ENCODE peak calls at places on chromosome 18, in seven cellular contexts. B is GM03348, X is AG09319, K is AG20443, T is AG09309, M is left cardiac atrium, V is G401. O is an unnamed sample.

GRCh38 chr18:47260138-47260923 is 8.9 kb upstream of the SKOR2 start:
- DNase-seq in B (peak), X (no peak), K (peak), T (no peak), M (peak), V (no peak), O (no peak)

GRCh38 chr18:9032519-9032918 is 70.0 kb upstream of the NDUFV2 start:
- DNase-seq in B (no peak), X (no peak), K (no peak), T (no peak), M (no peak), V (no peak), O (no peak)

GRCh38 chr18:12843420-12844346 is 40.4 kb downstream of the PTPN2 start:
- DNase-seq in B (no peak), X (no peak), K (no peak), T (no peak), M (no peak), V (no peak), O (no peak)

GRCh38 chr18:35110554-35111058 is 69.4 kb downstream of the MAPRE2 start:
- DNase-seq in B (no peak), X (no peak), K (no peak), T (no peak), M (no peak), V (no peak), O (no peak)

GRCh38 chr18:62606106-62606505 is 83.3 kb downstream of the ZCCHC2 start:
- DNase-seq in B (peak), X (no peak), K (peak), T (no peak), M (no peak), V (no peak), O (no peak)

GRCh38 chr18:75624836-75625235 is 197.3 kb upstream of the SMIM21 start:
- DNase-seq in B (no peak), X (no peak), K (no peak), T (no peak), M (no peak), V (no peak), O (no peak)

GRCh38 chr18:6920099-6920955 is 190.8 kb downstream of the ARHGAP28 start:
- DNase-seq in B (peak), X (peak), K (peak), T (peak), M (no peak), V (peak), O (peak)

GRCh38 chr18:32276896-32277295 is 87.1 kb downstream of the MEP1B start:
- DNase-seq in B (no peak), X (no peak), K (no peak), T (no peak), M (no peak), V (no peak), O (no peak)

GRCh38 chr18:49994410-49994809 is 181.1 kb upstream of the ACAA2 start:
- DNase-seq in B (no peak), X (no peak), K (no peak), T (no peak), M (no peak), V (no peak), O (no peak)

GRCh38 chr18:9898792-9899549 is 13.2 kb downstream of the TXNDC2 start:
- DNase-seq in B (peak), X (no peak), K (peak), T (no peak), M (no peak), V (no peak), O (no peak)

GRCh38 chr18:74533666-74534065 is 634 bp upstream of the CNDP1 start:
- DNase-seq in B (no peak), X (no peak), K (no peak), T (no peak), M (no peak), V (no peak), O (no peak)

GRCh38 chr18:10072659-10073309 is 159.0 kb downstream of the VAPA start:
- DNase-seq in B (peak), X (no peak), K (peak), T (peak), M (no peak), V (no peak), O (no peak)

GRCh38 chr18:74311000-74311399 is 4.6 kb upstream of the C18orf63 start:
- DNase-seq in B (no peak), X (no peak), K (no peak), T (no peak), M (no peak), V (no peak), O (no peak)

GRCh38 chr18:79603321-79604204 is 76.0 kb upstream of the CTDP1 start:
- DNase-seq in B (no peak), X (no peak), K (no peak), T (no peak), M (peak), V (no peak), O (no peak)

GRCh38 chr18:864872-865273 is 39.8 kb upstream of the ADCYAP1 start:
- DNase-seq in B (peak), X (peak), K (peak), T (peak), M (peak), V (peak), O (peak)

GRCh38 chr18:63157293-63158011 is 162.1 kb downstream of the BCL2 start:
- DNase-seq in B (no peak), X (no peak), K (no peak), T (no peak), M (no peak), V (no peak), O (no peak)

GRCh38 chr18:35912332-35912731 is 60.1 kb upstream of the RMP24 start:
- DNase-seq in B (no peak), X (no peak), K (no peak), T (no peak), M (no peak), V (no peak), O (no peak)

GRCh38 chr18:50775207-50775606 is 44.6 kb downstream of the MRO start:
- DNase-seq in B (no peak), X (no peak), K (no peak), T (no peak), M (no peak), V (no peak), O (no peak)

GRCh38 chr18:56068701-56069100 is 480.7 kb upstream of the TCF4 start:
- DNase-seq in B (no peak), X (no peak), K (no peak), T (no peak), M (no peak), V (no peak), O (no peak)

GRCh38 chr18:55506074-55506473 is 81.9 kb downstream of the TCF4 start:
- DNase-seq in B (no peak), X (no peak), K (no peak), T (no peak), M (no peak), V (no peak), O (no peak)

GRCh38 chr18:63320690-63321265 is 1.2 kb upstream of the BCL2 start:
- DNase-seq in B (no peak), X (no peak), K (no peak), T (no peak), M (peak), V (peak), O (no peak)

GRCh38 chr18:9419956-9420631 is 55.2 kb upstream of the RALBP1 start:
- DNase-seq in B (peak), X (no peak), K (peak), T (no peak), M (no peak), V (no peak), O (no peak)

GRCh38 chr18:21230436-21230835 is 11.6 kb upstream of the GREB1L start:
- DNase-seq in B (no peak), X (no peak), K (peak), T (no peak), M (no peak), V (no peak), O (no peak)

GRCh38 chr18:3653859-3654441 is 204.0 kb downstream of the TGIF1 start:
- DNase-seq in B (no peak), X (no peak), K (no peak), T (no peak), M (no peak), V (peak), O (no peak)

GRCh38 chr18:77702686-77703085 is 453.0 kb downstream of the GALR1 start:
- DNase-seq in B (no peak), X (no peak), K (no peak), T (no peak), M (no peak), V (peak), O (peak)

GRCh38 chr18:2846241-2846637 is 567 bp upstream of the EMILIN2 start:
- DNase-seq in B (peak), X (no peak), K (peak), T (no peak), M (peak), V (no peak), O (no peak)

GRCh38 chr18:28158083-28158581 is 18.8 kb downstream of the CDH2 start:
- DNase-seq in B (peak), X (peak), K (peak), T (no peak), M (no peak), V (no peak), O (peak)

GRCh38 chr18:23538040-23538439 is 34.7 kb downstream of the RMC1 start:
- DNase-seq in B (no peak), X (no peak), K (no peak), T (no peak), M (no peak), V (no peak), O (no peak)

GRCh38 chr18:49368161-49368875 is 92.1 kb downstream of the DYM start:
- DNase-seq in B (no peak), X (no peak), K (no peak), T (no peak), M (no peak), V (peak), O (no peak)

GRCh38 chr18:49638209-49638785 is 76.4 kb downstream of the LIPG start:
- DNase-seq in B (no peak), X (no peak), K (no peak), T (no peak), M (no peak), V (no peak), O (no peak)

GRCh38 chr18:40708726-40709125 is 1246.3 kb upstream of the PIK3C3 start:
- DNase-seq in B (no peak), X (no peak), K (no peak), T (no peak), M (no peak), V (no peak), O (no peak)

GRCh38 chr18:9697121-9697520 is 11.0 kb upstream of the RAB31 start:
- DNase-seq in B (no peak), X (no peak), K (no peak), T (no peak), M (peak), V (no peak), O (no peak)

GRCh38 chr18:67265464-67266245 is 250.9 kb downstream of the DSEL start:
- DNase-seq in B (peak), X (peak), K (peak), T (peak), M (no peak), V (no peak), O (no peak)

GRCh38 chr18:79458131-79458838 is 62.6 kb downstream of the NFATC1 start:
- DNase-seq in B (peak), X (peak), K (peak), T (peak), M (peak), V (no peak), O (peak)

GRCh38 chr18:59671533-59671932 is 25.7 kb downstream of the CCBE1 start:
- DNase-seq in B (no peak), X (no peak), K (no peak), T (no peak), M (no peak), V (no peak), O (no peak)

GRCh38 chr18:26504831-26505230 is 43.5 kb downstream of the KCTD1 start:
- DNase-seq in B (no peak), X (no peak), K (no peak), T (no peak), M (no peak), V (peak), O (no peak)